ENCODE peak calls at places on chromosome 11, in five cellular contexts. R, W, D, Y and V are unnamed samples.

GRCh38 chr11:106159846-106160245 is 82.4 kb downstream of the AASDHPPT start:
- DNase-seq in D (no peak), R (no peak), W (no peak), Y (no peak), V (no peak)

GRCh38 chr11:102495161-102496042 is 35.1 kb downstream of the MMP7 start:
- DNase-seq in D (peak), Y (no peak), W (peak), R (no peak), V (peak)

GRCh38 chr11:16978021-16978370 is 36.2 kb downstream of the PLEKHA7 start:
- DNase-seq in Y (no peak), D (no peak), W (no peak), R (no peak), V (no peak)

GRCh38 chr11:77086521-77087472 is 15.8 kb upstream of the OMP start:
- DNase-seq in Y (no peak), W (peak), R (peak), D (no peak), V (peak)

GRCh38 chr11:45145421-45146071 is 893 bp upstream of the PRDM11 start:
- DNase-seq in D (peak), R (peak), W (no peak), Y (no peak), V (peak)

GRCh38 chr11:47858169-47858543 is 10.0 kb upstream of the NUP160 start:
- DNase-seq in W (no peak), Y (no peak), R (no peak), D (no peak), V (no peak)

GRCh38 chr11:120740424-120740823 is 228.9 kb downstream of the GRIK4 start:
- DNase-seq in W (no peak), D (no peak), R (no peak), Y (no peak), V (no peak)

GRCh38 chr11:72079776-72080325 is 491 bp downstream of the NUMA1 start:
- DNase-seq in Y (no peak), W (no peak), D (peak), R (peak), V (peak)

GRCh38 chr11:96152623-96153022 is 190.4 kb downstream of the MAML2 start:
- DNase-seq in W (no peak), R (no peak), Y (no peak), D (no peak), V (no peak)

GRCh38 chr11:129605815-129606214 is 209.8 kb upstream of the TMEM45B start:
- DNase-seq in W (no peak), R (no peak), Y (no peak), D (no peak), V (no peak)

GRCh38 chr11:119011476-119011875 is 6.7 kb downstream of the RPS25 start:
- DNase-seq in R (no peak), Y (no peak), D (peak), W (no peak), V (no peak)

GRCh38 chr11:126403658-126404057 is 48.2 kb downstream of the ST3GAL4 start:
- DNase-seq in R (no peak), D (no peak), Y (peak), W (no peak), V (no peak)

GRCh38 chr11:118660646-118661424 is 18.6 kb downstream of the TREH start:
- DNase-seq in W (peak), D (no peak), R (no peak), Y (no peak), V (no peak)

GRCh38 chr11:11157201-11157600 is 195.8 kb downstream of the CSNK2A3 start:
- DNase-seq in Y (peak), D (peak), W (peak), R (no peak), V (no peak)

GRCh38 chr11:5151713-5152153 is 2.8 kb downstream of the OR52A1 start:
- DNase-seq in W (no peak), R (no peak), D (no peak), Y (no peak), V (no peak)

GRCh38 chr11:78704811-78705210 is 130.1 kb upstream of the NARS2 start:
- DNase-seq in W (no peak), R (no peak), Y (no peak), D (no peak), V (no peak)

GRCh38 chr11:82978422-82979099 is 77.0 kb downstream of the DDIAS start:
- DNase-seq in R (no peak), W (peak), D (no peak), Y (no peak), V (no peak)

GRCh38 chr11:114159802-114160588 is 100.5 kb downstream of the ZBTB16 start:
- DNase-seq in D (peak), R (peak), Y (no peak), W (peak), V (peak)
- TF ChIP-seq POLR2AphosphoS5 in D (no peak), R (peak), Y (no peak), W (no peak), V (peak)

DNA sequence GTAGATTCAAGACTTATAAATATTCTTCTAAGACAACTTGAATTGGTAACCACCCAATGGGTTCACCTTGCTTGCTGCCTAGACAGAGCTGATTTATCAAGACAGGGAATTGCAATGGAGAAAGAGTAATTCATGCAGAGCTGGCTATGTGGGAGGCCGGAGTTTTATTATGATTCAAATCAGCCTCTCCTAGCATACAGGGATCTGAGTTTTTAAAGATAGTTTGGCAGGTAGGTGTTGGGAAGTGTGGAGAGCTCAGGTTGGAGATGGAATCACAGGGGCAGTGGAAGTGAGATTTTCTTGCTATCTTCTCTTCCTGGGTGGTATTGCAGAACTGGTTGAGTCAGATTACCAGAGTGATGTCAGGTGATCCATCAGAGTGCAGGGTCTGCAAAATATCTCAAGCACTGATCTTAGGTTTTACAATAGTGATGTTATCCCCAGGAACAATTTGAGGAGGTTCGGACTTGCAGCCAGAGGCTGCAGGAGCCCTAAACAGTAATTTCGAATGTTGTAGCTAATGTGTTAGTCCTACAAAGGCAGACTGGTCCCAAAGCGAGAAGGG is 1448.6 kb upstream of the RAG2 start:
- DNase-seq in D (peak), R (no peak), Y (no peak), W (no peak), V (no peak)
- TF ChIP-seq POLR2AphosphoS5 in D (no peak), R (no peak), Y (no peak), W (no peak), V (no peak)

GRCh38 chr11:3052109-3052479 is 5.1 kb downstream of the CARS1 start:
- DNase-seq in D (no peak), W (no peak), Y (no peak), R (no peak), V (no peak)
- TF ChIP-seq POLR2AphosphoS5 in D (no peak), W (no peak), Y (no peak), R (no peak), V (no peak)

DNA sequence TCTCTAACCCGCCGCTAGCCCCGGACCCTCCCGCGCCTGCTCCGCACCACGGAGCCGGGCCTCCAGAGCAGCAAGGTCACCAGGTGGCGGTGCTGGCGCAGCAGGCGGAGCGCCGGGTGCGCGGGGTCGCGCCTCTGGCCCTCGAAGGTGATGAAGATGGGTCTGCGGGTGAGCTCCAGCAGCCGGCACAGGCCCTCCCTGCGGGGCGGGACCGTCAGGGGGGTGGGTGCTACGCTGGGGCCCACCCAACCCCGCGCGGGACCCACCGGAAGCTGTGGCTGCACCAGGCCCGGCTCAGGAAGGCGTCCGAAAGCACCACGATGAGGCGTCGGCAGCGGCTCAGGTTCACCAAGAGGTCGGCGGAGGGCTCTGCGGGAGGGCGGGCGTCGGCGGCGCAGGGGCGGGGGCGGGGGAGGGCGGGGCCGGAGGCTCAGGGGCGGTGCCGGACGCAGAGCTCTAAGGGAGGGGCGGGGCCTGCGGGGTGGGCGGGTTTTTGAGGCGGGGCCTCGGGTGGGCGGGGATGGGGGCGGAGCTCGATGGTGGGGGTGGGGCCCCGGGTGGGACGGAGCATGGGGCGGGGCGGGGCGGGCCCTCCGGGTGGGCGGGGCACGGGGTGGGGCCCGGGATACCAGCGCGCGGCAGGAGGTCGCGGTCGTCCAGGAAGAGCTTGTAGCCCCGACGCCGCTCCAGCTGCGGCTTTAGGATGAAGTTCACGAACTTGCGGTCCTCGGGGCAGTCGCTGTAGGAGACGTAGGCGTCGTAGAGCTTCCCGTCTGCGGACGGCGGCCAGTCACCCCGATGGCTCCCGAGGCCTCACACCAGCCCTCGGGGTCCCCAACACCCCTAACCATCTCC is 7.8 kb downstream of the SIGIRR start:
- DNase-seq in D (peak), Y (peak), W (no peak), R (peak), V (peak)
- TF ChIP-seq POLR2AphosphoS5 in D (peak), Y (no peak), W (no peak), R (no peak), V (peak)

DNA sequence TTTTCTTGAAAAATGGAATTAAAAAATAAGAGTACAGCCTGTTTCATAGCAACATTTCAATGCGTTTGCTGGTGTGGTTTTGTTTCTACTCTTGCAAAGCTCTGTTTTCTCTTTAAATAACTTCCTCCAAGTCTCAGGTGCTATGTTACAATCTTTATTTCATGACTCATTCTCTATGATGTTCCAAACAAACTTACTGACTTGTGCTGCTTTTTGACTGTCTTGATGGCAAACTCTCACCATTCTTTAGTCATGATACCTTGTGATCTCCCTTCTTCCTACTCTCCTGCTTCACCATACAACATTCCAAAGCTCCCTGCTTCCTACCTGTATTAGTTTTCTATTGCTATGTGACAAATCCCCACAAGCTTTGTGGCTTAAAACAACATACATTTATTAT is 166.1 kb downstream of the C11orf91 start:
- DNase-seq in R (no peak), D (no peak), Y (no peak), W (no peak), V (no peak)
- TF ChIP-seq POLR2AphosphoS5 in R (no peak), D (no peak), Y (no peak), W (no peak), V (no peak)